ENCODE peak calls at places on chromosomes 3 and 15, in ten cellular contexts. L is T-helper 9 cell, I is Calu3, W is nephron progenitor cell, Y is IMR-90, B is KBM-7, K is fibroblast of mammary gland, T is H54, E is dorsolateral prefrontal cortex, F is left lung. C is an unnamed sample.

GRCh38 chr3:194405756-194406155 is 6.7 kb upstream of the GP5 start:
- DNase-seq in I (no peak), W (no peak), E (no peak), K (no peak), T (no peak), F (no peak), L (no peak), Y (peak), B (no peak), C (no peak)

GRCh38 chr3:119950666-119951325 is 143.5 kb downstream of the GSK3B start:
- DNase-seq in I (no peak), T (no peak), W (no peak), F (no peak), E (no peak), Y (no peak), B (no peak), L (no peak), K (no peak), C (no peak)

GRCh38 chr3:66259721-66260255 is 39.0 kb downstream of the SLC25A26 start:
- DNase-seq in K (peak), E (no peak), F (no peak), T (no peak), I (no peak), B (no peak), L (no peak), W (no peak), Y (peak), C (no peak)

GRCh38 chr15:101451192-101451799 is 38.2 kb downstream of the PCSK6 start:
- DNase-seq in I (no peak), L (no peak), T (no peak), F (peak), Y (no peak), W (no peak), B (peak), K (peak), E (peak), C (no peak)

GRCh38 chr3:134839990-134840389 is 44.9 kb downstream of the EPHB1 start:
- DNase-seq in W (no peak), F (no peak), I (no peak), K (no peak), T (no peak), B (peak), E (no peak), L (no peak), Y (no peak), C (no peak)

GRCh38 chr15:48283361-48284157 is 47.7 kb upstream of the DUT start:
- DNase-seq in W (no peak), K (no peak), F (no peak), B (no peak), T (no peak), Y (no peak), L (no peak), I (no peak), E (no peak), C (no peak)

GRCh38 chr3:149618151-149619123 is 39.4 kb downstream of the WWTR1 start:
- DNase-seq in B (no peak), E (no peak), W (no peak), Y (no peak), T (no peak), K (no peak), F (no peak), L (no peak), I (no peak), C (no peak)

GRCh38 chr3:194281306-194281705 is 69.8 kb downstream of the CPN2 start:
- DNase-seq in B (no peak), I (no peak), T (no peak), E (no peak), Y (no peak), L (no peak), W (no peak), K (no peak), F (no peak), C (no peak)

GRCh38 chr3:69385723-69386483 is at the start of gene FRMD4B:
- DNase-seq in F (peak), B (peak), L (no peak), Y (no peak), T (no peak), W (peak), E (peak), K (peak), I (peak), C (no peak)

GRCh38 chr15:74369084-74369745 is 1.8 kb upstream of the CYP11A1 start:
- DNase-seq in F (no peak), B (no peak), T (no peak), Y (no peak), K (no peak), I (no peak), W (no peak), E (no peak), L (no peak), C (no peak)

GRCh38 chr3:12588039-12588673 is 31.3 kb downstream of the MKRN2 start:
- DNase-seq in F (no peak), T (peak), E (no peak), B (no peak), Y (peak), I (no peak), L (no peak), K (peak), W (no peak), C (no peak)

GRCh38 chr3:76723366-76723765 is 316.5 kb upstream of the ROBO2 start:
- DNase-seq in L (no peak), Y (no peak), F (no peak), E (no peak), T (no peak), B (no peak), I (no peak), W (no peak), K (no peak), C (no peak)

GRCh38 chr3:194203482-194204035 is 67.6 kb downstream of the HES1 start:
- DNase-seq in L (no peak), I (no peak), K (no peak), B (peak), W (no peak), T (no peak), Y (no peak), E (no peak), F (no peak), C (no peak)